ENCODE peak calls at places on chromosomes 12 and 14, in four cellular contexts. B is heart right ventricle, G is lower lobe of right lung, H is astrocyte. F is an unnamed sample.

GRCh38 chr14:66117600-66117999 is 368.6 kb upstream of the CCDC196 start:
- DNase-seq in G (no peak), H (peak), B (no peak), F (peak)

GRCh38 chr14:65588426-65589140 is 176.1 kb downstream of the FUT8 start:
- DNase-seq in H (peak), G (no peak), B (no peak), F (peak)

GRCh38 chr12:74535536-74535935 is 2.1 kb upstream of the ATXN7L3B start:
- DNase-seq in B (no peak), H (no peak), G (no peak), F (no peak)

GRCh38 chr12:112375105-112375504 is 7.1 kb downstream of the HECTD4 start:
- DNase-seq in H (no peak), G (no peak), B (no peak), F (no peak)

GRCh38 chr12:122602456-122602855 is 75.4 kb downstream of the KNTC1 start:
- DNase-seq in H (no peak), G (no peak), B (no peak), F (no peak)

GRCh38 chr14:99176156-99176945 is 95.6 kb downstream of the BCL11B start:
- DNase-seq in H (no peak), B (no peak), G (no peak), F (no peak)

GRCh38 chr14:33714527-33715222 is 236.2 kb downstream of the EGLN3 start:
- DNase-seq in G (no peak), H (peak), B (no peak), F (peak)

GRCh38 chr14:32545109-32545857 is 216.2 kb downstream of the AKAP6 start:
- DNase-seq in B (no peak), G (no peak), H (no peak), F (no peak)

GRCh38 chr14:24309538-24310386 is at the start of gene LTB4R2:
- DNase-seq in B (no peak), G (peak), H (no peak), F (no peak)

GRCh38 chr14:103058209-103059055 is 1.1 kb upstream of the CDC42BPB start:
- DNase-seq in B (no peak), G (no peak), H (no peak), F (no peak)

GRCh38 chr14:95533822-95534221 is 1.0 kb upstream of the GLRX5 start:
- DNase-seq in H (no peak), G (no peak), B (no peak), F (no peak)

GRCh38 chr14:36967892-36968555 is 204.4 kb downstream of the SLC25A21 start:
- DNase-seq in G (no peak), H (no peak), B (no peak), F (no peak)

GRCh38 chr14:64717870-64718269 is 13.6 kb downstream of the PLEKHG3 start:
- DNase-seq in G (no peak), H (no peak), B (no peak), F (no peak)

GRCh38 chr14:50763386-50764007 is 67.5 kb downstream of the NIN start:
- DNase-seq in H (peak), G (no peak), B (no peak), F (peak)

GRCh38 chr12:50785406-50785805 is 21.5 kb downstream of the ATF1 start:
- DNase-seq in H (peak), B (no peak), G (no peak), F (no peak)

GRCh38 chr14:21206753-21207684 is 51.2 kb upstream of the OR5AU1 start:
- DNase-seq in G (no peak), B (no peak), H (no peak), F (no peak)

GRCh38 chr14:69321601-69322330 is 61.8 kb downstream of the GALNT16 start:
- DNase-seq in H (no peak), B (no peak), G (no peak), F (peak)

GRCh38 chr12:95848575-95849388 is 10.0 kb upstream of the SNRPF start:
- DNase-seq in G (no peak), B (no peak), H (no peak), F (peak)

GRCh38 chr14:62101650-62102355 is 339.6 kb downstream of the SNAPC1 start:
- DNase-seq in H (no peak), B (no peak), G (no peak), F (no peak)

GRCh38 chr12:123034865-123035264 is 54.4 kb downstream of the ARL6IP4 start:
- DNase-seq in B (no peak), G (no peak), H (peak), F (peak)

GRCh38 chr14:48490756-48491155 is 815.4 kb upstream of the MDGA2 start:
- DNase-seq in H (no peak), B (no peak), G (no peak), F (no peak)

GRCh38 chr12:10310926-10311705 is 3.4 kb downstream of the KLRD1 start:
- DNase-seq in H (peak), G (no peak), B (peak), F (peak)

GRCh38 chr12:78470354-78471195 is 394.0 kb upstream of the SYT1 start:
- DNase-seq in G (no peak), B (no peak), H (peak), F (peak)

GRCh38 chr12:114669501-114670256 is 14.3 kb downstream of the TBX3 start:
- DNase-seq in G (no peak), H (no peak), B (no peak), F (no peak)
- H3K4me3 ChIP-seq in G (peak), H (peak), B (peak), F (no peak)

DNA sequence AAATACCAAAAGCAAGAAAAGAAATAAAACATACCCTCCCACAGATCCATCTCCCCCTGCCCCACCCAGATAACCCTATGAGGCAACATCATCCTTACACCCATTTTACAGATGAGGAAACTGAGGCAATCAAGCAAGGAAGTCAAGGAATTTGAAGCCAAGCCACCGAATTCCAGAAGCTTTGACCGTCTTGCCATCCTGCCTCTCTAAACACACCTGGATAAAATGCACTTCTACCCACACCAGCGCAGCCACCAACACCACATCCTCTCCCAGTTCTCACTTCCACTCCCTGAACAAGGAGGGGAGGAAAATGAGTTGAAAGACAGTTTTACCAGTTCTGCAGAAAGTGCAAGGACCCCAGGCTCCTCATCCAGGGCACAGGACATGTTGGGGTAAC is 13.6 kb downstream of the CMKLR1 start:
- DNase-seq in G (no peak), B (no peak), H (no peak), F (no peak)
- TF ChIP-seq CTCF in G (no peak), B (no peak), H (no peak), F (no peak)

GRCh38 chr12:9123741-9124140 is 8.0 kb upstream of the A2M start:
- DNase-seq in G (no peak), B (no peak), H (no peak), F (no peak)
- H3K4me3 ChIP-seq in G (peak), B (peak), H (no peak), F (no peak)

GRCh38 chr14:106276326-106277267 is 750.2 kb downstream of the TMEM121 start:
- DNase-seq in H (no peak), B (no peak), G (no peak), F (no peak)

DNA sequence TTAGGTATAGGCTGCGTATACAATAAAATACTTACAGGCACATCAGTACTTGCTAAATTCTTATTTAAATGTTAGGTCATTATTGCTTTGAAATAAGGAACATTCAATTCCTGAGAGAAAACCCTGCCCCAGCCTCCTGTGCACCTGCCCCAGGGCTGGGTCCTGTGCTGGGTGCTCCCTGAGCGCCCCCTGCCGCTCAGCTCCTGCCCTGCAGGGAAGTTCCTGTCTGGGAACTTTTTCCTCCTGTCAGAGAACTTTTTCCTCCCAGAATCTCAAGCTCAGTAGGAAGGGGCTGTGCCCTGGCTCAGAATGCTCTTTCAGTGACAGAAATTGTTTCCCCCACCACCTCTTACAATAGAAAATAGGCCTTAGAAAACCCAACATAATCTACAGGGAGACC is 751.1 kb downstream of the TMEM121 start:
- DNase-seq in B (no peak), H (no peak), G (no peak), F (no peak)
- TF ChIP-seq CTCF in B (peak), H (no peak), G (peak), F (no peak)

GRCh38 chr12:94261781-94262180 is 113.4 kb downstream of the PLXNC1 start:
- DNase-seq in H (no peak), G (no peak), B (no peak), F (peak)
- H3K4me3 ChIP-seq in H (peak), G (peak), B (peak), F (peak)

DNA sequence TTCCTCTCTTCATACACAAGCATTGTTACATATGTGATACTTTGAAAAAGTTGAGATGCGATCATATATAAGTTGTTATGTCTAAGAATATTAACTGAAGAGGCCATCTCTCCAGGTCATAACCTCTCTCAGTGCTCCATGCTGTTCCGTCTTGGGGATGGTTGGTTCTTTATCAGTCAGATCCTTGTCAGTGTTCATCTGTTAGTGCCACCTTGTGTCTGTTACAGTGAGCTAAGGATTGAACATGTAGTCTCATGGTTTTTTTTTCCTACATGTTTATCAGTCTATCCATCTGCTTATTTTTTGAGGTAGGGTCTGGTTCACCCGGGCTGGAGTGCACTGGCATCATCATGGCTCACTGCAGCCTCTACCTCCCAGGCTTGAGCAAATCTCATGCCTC is 30.5 kb downstream of the EP400 start:
- DNase-seq in B (no peak), H (no peak), G (no peak), F (peak)
- TF ChIP-seq CTCF in B (no peak), H (no peak), G (no peak), F (peak)